ENCODE peak calls at places on chromosomes 1 and 21, in seven cellular contexts. A, M, D, U, L, S and G are unnamed samples.
A peak's percentile ranks its signal among the peaks of the same experiment; 100 is the strongest.

GRCh38 chr1:203630697-203631096 is 4.1 kb downstream of the ATP2B4 start:
- DNase-seq in A (no peak), M (peak; percentile 42), D (no peak), U (no peak), L (no peak), S (peak; percentile 31), G (no peak)

GRCh38 chr1:38997034-38997900 is 6.2 kb downstream of the AKIRIN1 start:
- DNase-seq in A (peak; percentile 47), M (no peak), D (no peak), U (no peak), L (no peak), S (no peak), G (no peak)

GRCh38 chr1:243927401-243927800 is 77.4 kb upstream of the AKT3 start:
- DNase-seq in A (no peak), M (no peak), D (no peak), U (no peak), L (no peak), S (no peak), G (no peak)

GRCh38 chr1:116874622-116875277 is 35.0 kb upstream of the PTGFRN start:
- DNase-seq in A (no peak), M (peak; percentile 16), D (no peak), U (no peak), L (no peak), S (no peak), G (no peak)

GRCh38 chr1:78586572-78586971 is 33.7 kb upstream of the IFI44L start:
- DNase-seq in A (no peak), M (no peak), D (no peak), U (no peak), L (no peak), S (no peak), G (no peak)

GRCh38 chr1:29245876-29246275 is 9.6 kb downstream of the PTPRU start:
- DNase-seq in A (no peak), M (peak; percentile 28), D (no peak), U (peak; percentile 52), L (no peak), S (peak; percentile 11), G (peak; percentile 16)

GRCh38 chr1:180515857-180516388 is 13.5 kb upstream of the ACBD6 start:
- DNase-seq in A (peak; percentile 84), M (peak; percentile 87), D (peak; percentile 27), U (peak; percentile 84), L (peak; percentile 69), S (peak; percentile 91), G (peak; percentile 67)

GRCh38 chr1:238895911-238896310 is 490.5 kb upstream of the CHRM3 start:
- DNase-seq in A (no peak), M (no peak), D (no peak), U (no peak), L (no peak), S (no peak), G (no peak)

GRCh38 chr1:67831850-67832513 is 1.3 kb downstream of the GNG12 start:
- DNase-seq in A (peak; percentile 28), M (peak; percentile 76), D (peak; percentile 51), U (peak; percentile 81), L (no peak), S (peak; percentile 81), G (peak; percentile 78)

GRCh38 chr1:52007228-52008073 is 17.0 kb upstream of the RAB3B start:
- DNase-seq in A (no peak), M (no peak), D (no peak), U (peak; percentile 63), L (no peak), S (no peak), G (peak; percentile 31)

GRCh38 chr1:205317311-205317917 is 4.1 kb downstream of the NUAK2 start:
- DNase-seq in A (peak; percentile 52), M (peak; percentile 89), D (peak; percentile 82), U (peak; percentile 82), L (no peak), S (peak; percentile 59), G (no peak)

GRCh38 chr1:53350853-53351767 is 23.2 kb upstream of the LRP8 start:
- DNase-seq in A (no peak), M (no peak), D (no peak), U (no peak), L (peak; percentile 29), S (no peak), G (peak; percentile 19)

GRCh38 chr1:207941664-207942063 is 30.7 kb upstream of the CD34 start:
- DNase-seq in A (no peak), M (peak; percentile 80), D (peak; percentile 85), U (peak; percentile 43), L (no peak), S (peak; percentile 97), G (no peak)

GRCh38 chr1:191575180-191575579 is 583.1 kb upstream of the RGS18 start:
- DNase-seq in A (no peak), M (no peak), D (no peak), U (no peak), L (no peak), S (no peak), G (no peak)

DNA sequence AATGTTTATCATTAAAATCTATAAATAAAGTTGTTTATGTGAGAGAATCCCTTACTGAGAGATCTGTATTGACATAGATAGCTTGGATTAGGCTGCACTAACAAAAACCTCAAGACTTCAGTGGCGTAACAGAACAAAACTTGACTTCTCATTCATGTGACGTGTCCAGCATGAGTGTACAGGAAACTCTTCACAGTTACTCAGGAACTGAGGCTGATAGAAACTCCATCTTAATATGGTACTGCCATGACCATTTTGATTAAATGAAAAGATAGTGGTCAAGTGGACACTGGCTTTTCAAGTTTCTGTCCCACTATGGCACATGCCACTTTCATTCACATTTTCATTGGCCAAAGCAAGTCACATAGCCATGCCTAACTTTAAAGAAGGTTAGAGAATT is 3.7 kb downstream of the ST3GAL3 start:
- DNase-seq in A (no peak), M (no peak), D (no peak), U (no peak), L (no peak), S (peak; percentile 80), G (no peak)
- H3K27ac ChIP-seq in A (no peak overlapping the region), M (no peak overlapping the region), D (peak overlapping the region; percentile 31), U (peak overlapping the region; percentile 40), L (no peak overlapping the region), S (peak overlapping the region; percentile 93), G (peak overlapping the region; percentile 97)

DNA sequence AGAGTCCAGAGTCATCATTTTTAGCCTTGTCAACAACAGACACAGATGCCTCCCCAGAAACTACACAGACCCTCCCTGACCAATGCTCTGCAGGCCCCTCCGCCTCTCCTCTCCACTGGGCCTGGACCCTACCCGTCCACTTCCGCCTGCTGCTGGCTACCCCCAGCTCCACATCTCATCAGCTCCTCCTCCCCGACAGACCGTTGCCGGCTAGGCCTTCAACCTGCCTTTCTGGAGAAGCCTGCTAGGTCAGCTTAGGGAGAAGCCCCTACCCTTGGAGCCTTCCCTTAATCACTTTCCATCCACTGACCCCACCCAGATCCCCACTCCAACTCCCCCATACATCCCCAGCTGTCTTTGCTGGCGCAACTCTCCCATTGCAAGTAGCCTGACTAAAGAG is 1.4 kb downstream of the TRIM17 start:
- DNase-seq in A (no peak), M (no peak), D (no peak), U (no peak), L (no peak), S (no peak), G (no peak)
- H3K27ac ChIP-seq in A (no peak overlapping the region), M (no peak overlapping the region), D (no peak overlapping the region), U (no peak overlapping the region), L (no peak overlapping the region), S (no peak overlapping the region), G (no peak overlapping the region)

DNA sequence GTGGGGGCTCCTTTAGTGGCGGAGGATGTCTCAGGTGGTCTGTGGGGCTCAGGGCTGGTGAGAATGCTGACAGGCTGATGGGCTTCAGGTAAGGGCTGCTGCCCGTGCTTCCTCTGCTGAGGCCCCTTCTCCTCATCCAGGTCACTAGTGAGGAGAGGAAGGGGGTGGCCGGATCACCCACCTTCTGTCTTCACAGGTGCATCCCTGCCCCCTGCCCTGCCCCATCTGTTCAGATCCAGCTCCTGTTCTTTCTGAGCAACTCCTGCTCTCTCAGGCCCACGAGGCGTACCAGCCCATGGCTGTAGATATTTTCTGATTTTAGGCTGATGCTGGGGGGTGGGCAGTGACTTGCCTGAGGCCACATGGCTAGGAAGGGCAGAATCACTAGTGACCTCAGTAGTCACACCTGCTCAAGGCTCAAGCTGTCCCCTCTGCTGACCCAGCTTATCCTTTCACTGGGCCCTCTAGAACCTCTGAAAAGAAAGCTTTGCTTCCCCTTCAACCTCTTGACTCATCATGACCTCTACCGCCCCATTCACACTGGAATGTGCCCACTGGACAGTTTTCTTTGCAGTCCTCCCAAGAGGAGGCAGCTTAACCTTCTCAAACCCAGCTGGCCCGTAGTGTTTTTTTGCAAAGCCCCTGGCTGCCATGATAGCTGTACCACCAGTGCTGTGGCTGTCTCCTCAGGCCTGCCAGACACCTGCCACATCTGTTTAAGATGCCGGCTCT is 14.8 kb downstream of the DCST2 start:
- DNase-seq in A (peak; percentile 77), M (no peak), D (no peak), U (no peak), L (no peak), S (no peak), G (no peak)
- H3K27ac ChIP-seq in A (peak overlapping the region; percentile 84), M (no peak overlapping the region), D (no peak overlapping the region), U (peak overlapping the region; percentile 99), L (no peak overlapping the region), S (no peak overlapping the region), G (no peak overlapping the region)

GRCh38 chr1:27101696-27102095 is 53.2 kb downstream of the SLC9A1 start:
- DNase-seq in A (no peak), M (no peak), D (no peak), U (no peak), L (no peak), S (no peak), G (no peak)
- H3K27ac ChIP-seq in A (no peak overlapping the region), M (no peak overlapping the region), D (no peak overlapping the region), U (no peak overlapping the region), L (no peak overlapping the region), S (no peak overlapping the region), G (no peak overlapping the region)

GRCh38 chr1:223125249-223125648 is 17.8 kb downstream of the TLR5 start:
- DNase-seq in A (no peak), M (no peak), D (no peak), U (no peak), L (no peak), S (no peak), G (no peak)
- H3K27ac ChIP-seq in A (no peak overlapping the region), M (no peak overlapping the region), D (no peak overlapping the region), U (no peak overlapping the region), L (no peak overlapping the region), S (no peak overlapping the region), G (no peak overlapping the region)

GRCh38 chr21:46323710-46324389 is at the start of the genes C21orf58 and PCNT:
- DNase-seq in A (peak; percentile 99), M (peak; percentile 98), D (peak; percentile 98), U (peak; percentile 96), L (peak; percentile 99), S (peak; percentile 98), G (peak; percentile 99)

GRCh38 chr21:46322351-46323226 is 1.1 kb downstream of the C21orf58 start:
- DNase-seq in A (no peak), M (peak; percentile 18), D (no peak), U (peak; percentile 12), L (no peak), S (peak; percentile 44), G (no peak)

GRCh38 chr21:46324390-46325072 is 575 bp downstream of the PCNT start:
- DNase-seq in A (peak; percentile 94), M (peak; percentile 90), D (peak; percentile 86), U (peak; percentile 80), L (peak; percentile 94), S (peak; percentile 76), G (peak; percentile 85)

GRCh38 chr21:46325073-46325912 is 1.3 kb downstream of the PCNT start:
- DNase-seq in A (peak; percentile 83), M (peak; percentile 53), D (peak; percentile 35), U (peak; percentile 69), L (peak; percentile 58), S (peak; percentile 59), G (peak; percentile 67)

GRCh38 chr21:46323227-46323709 is 402 bp downstream of the C21orf58 start:
- DNase-seq in A (no peak), M (peak; percentile 34), D (no peak), U (no peak), L (no peak), S (no peak), G (no peak)
- H3K27ac ChIP-seq in A (peak overlapping the region; percentile 100), M (peak overlapping the region; percentile 97), D (peak overlapping the region; percentile 46), U (peak overlapping the region; percentile 71), L (peak overlapping the region; percentile 97), S (peak overlapping the region; percentile 61), G (peak overlapping the region; percentile 98)